ENCODE peak calls at places on chromosome 4, in seven cellular contexts. One of them, this sample, is unnamed.
A peak's percentile ranks its signal among the peaks of the same experiment; 100 is the strongest.

GRCh38 chr4:163693211-163693610 is 198.7 kb downstream of the TMA16 start:
- DNase-seq in iPS DF 6.9: no peak
- DNase-seq in activated CD4-positive, alpha-beta T cell treated with anti-CD3 and anti-CD28 coated beads, Interleukin-2, amount 10 ng/mL, durations not matched to agents 7 days and 5 days: no peak
- DNase-seq in HCEC 1CT: peak; percentile 54
- DNase-seq in fibroblast of the aortic adventitia: peak; percentile 8
- DNase-seq in tibial nerve: no peak
- DNase-seq in GM23338: no peak
- DNase-seq in this sample: no peak

GRCh38 chr4:98577956-98578355 is 80.5 kb downstream of the TSPAN5 start:
- DNase-seq in fibroblast of the aortic adventitia: peak; percentile 41
- DNase-seq in tibial nerve: no peak
- DNase-seq in GM23338: no peak
- DNase-seq in activated CD4-positive, alpha-beta T cell treated with anti-CD3 and anti-CD28 coated beads, Interleukin-2, amount 10 ng/mL, durations not matched to agents 7 days and 5 days: no peak
- DNase-seq in iPS DF 6.9: no peak
- DNase-seq in HCEC 1CT: no peak
- DNase-seq in this sample: no peak

GRCh38 chr4:172725581-172725980 is 443.0 kb upstream of the GALNT7 start:
- DNase-seq in tibial nerve: no peak
- DNase-seq in iPS DF 6.9: no peak
- DNase-seq in fibroblast of the aortic adventitia: peak; percentile 41
- DNase-seq in GM23338: no peak
- DNase-seq in HCEC 1CT: peak; percentile 58
- DNase-seq in activated CD4-positive, alpha-beta T cell treated with anti-CD3 and anti-CD28 coated beads, Interleukin-2, amount 10 ng/mL, durations not matched to agents 7 days and 5 days: no peak
- DNase-seq in this sample: no peak

GRCh38 chr4:10105421-10105820 is 11.2 kb downstream of the WDR1 start:
- DNase-seq in iPS DF 6.9: no peak
- DNase-seq in tibial nerve: no peak
- DNase-seq in GM23338: no peak
- DNase-seq in activated CD4-positive, alpha-beta T cell treated with anti-CD3 and anti-CD28 coated beads, Interleukin-2, amount 10 ng/mL, durations not matched to agents 7 days and 5 days: no peak
- DNase-seq in HCEC 1CT: no peak
- DNase-seq in fibroblast of the aortic adventitia: no peak
- DNase-seq in this sample: no peak

GRCh38 chr4:140152015-140152703 is 1.8 kb downstream of the MAML3 start:
- DNase-seq in GM23338: peak; percentile 79
- DNase-seq in HCEC 1CT: peak; percentile 21
- DNase-seq in tibial nerve: peak; percentile 31
- DNase-seq in iPS DF 6.9: no peak
- DNase-seq in activated CD4-positive, alpha-beta T cell treated with anti-CD3 and anti-CD28 coated beads, Interleukin-2, amount 10 ng/mL, durations not matched to agents 7 days and 5 days: peak; percentile 77
- DNase-seq in fibroblast of the aortic adventitia: no peak
- DNase-seq in this sample: no peak

GRCh38 chr4:83282049-83282535 is 2.5 kb downstream of the COQ2 start:
- DNase-seq in tibial nerve: peak; percentile 87
- DNase-seq in HCEC 1CT: peak; percentile 30
- DNase-seq in iPS DF 6.9: no peak
- DNase-seq in GM23338: peak; percentile 64
- DNase-seq in activated CD4-positive, alpha-beta T cell treated with anti-CD3 and anti-CD28 coated beads, Interleukin-2, amount 10 ng/mL, durations not matched to agents 7 days and 5 days: peak; percentile 85
- DNase-seq in fibroblast of the aortic adventitia: peak; percentile 80
- DNase-seq in this sample: peak; percentile 61

GRCh38 chr4:21205821-21206531 is 505.7 kb downstream of the PACRGL start:
- DNase-seq in HCEC 1CT: no peak
- DNase-seq in GM23338: peak; percentile 7
- DNase-seq in tibial nerve: no peak
- DNase-seq in iPS DF 6.9: no peak
- DNase-seq in fibroblast of the aortic adventitia: no peak
- DNase-seq in activated CD4-positive, alpha-beta T cell treated with anti-CD3 and anti-CD28 coated beads, Interleukin-2, amount 10 ng/mL, durations not matched to agents 7 days and 5 days: no peak
- DNase-seq in this sample: no peak

GRCh38 chr4:177251237-177251636 is 58.4 kb upstream of the NEIL3 start:
- DNase-seq in fibroblast of the aortic adventitia: no peak
- DNase-seq in tibial nerve: no peak
- DNase-seq in HCEC 1CT: no peak
- DNase-seq in iPS DF 6.9: no peak
- DNase-seq in GM23338: no peak
- DNase-seq in activated CD4-positive, alpha-beta T cell treated with anti-CD3 and anti-CD28 coated beads, Interleukin-2, amount 10 ng/mL, durations not matched to agents 7 days and 5 days: peak; percentile 31
- DNase-seq in this sample: no peak

GRCh38 chr4:149751174-149751573 is 64.5 kb downstream of the IQCM start:
- DNase-seq in iPS DF 6.9: no peak
- DNase-seq in tibial nerve: no peak
- DNase-seq in GM23338: no peak
- DNase-seq in activated CD4-positive, alpha-beta T cell treated with anti-CD3 and anti-CD28 coated beads, Interleukin-2, amount 10 ng/mL, durations not matched to agents 7 days and 5 days: no peak
- DNase-seq in HCEC 1CT: no peak
- DNase-seq in fibroblast of the aortic adventitia: no peak
- DNase-seq in this sample: no peak

GRCh38 chr4:8182858-8183725 is 16.0 kb upstream of the SH3TC1 start:
- DNase-seq in fibroblast of the aortic adventitia: peak; percentile 87
- DNase-seq in iPS DF 6.9: no peak
- DNase-seq in GM23338: no peak
- DNase-seq in HCEC 1CT: peak; percentile 67
- DNase-seq in activated CD4-positive, alpha-beta T cell treated with anti-CD3 and anti-CD28 coated beads, Interleukin-2, amount 10 ng/mL, durations not matched to agents 7 days and 5 days: no peak
- DNase-seq in tibial nerve: peak; percentile 87
- DNase-seq in this sample: peak; percentile 97

GRCh38 chr4:122712782-122713181 is 19.7 kb upstream of the BBS12 start:
- DNase-seq in fibroblast of the aortic adventitia: no peak
- DNase-seq in iPS DF 6.9: no peak
- DNase-seq in activated CD4-positive, alpha-beta T cell treated with anti-CD3 and anti-CD28 coated beads, Interleukin-2, amount 10 ng/mL, durations not matched to agents 7 days and 5 days: no peak
- DNase-seq in GM23338: no peak
- DNase-seq in HCEC 1CT: peak; percentile 23
- DNase-seq in tibial nerve: no peak
- DNase-seq in this sample: no peak

GRCh38 chr4:186105721-186106335 is 1.3 kb downstream of the FAM149A start:
- DNase-seq in fibroblast of the aortic adventitia: peak; percentile 3
- DNase-seq in GM23338: peak; percentile 35
- DNase-seq in tibial nerve: no peak
- DNase-seq in activated CD4-positive, alpha-beta T cell treated with anti-CD3 and anti-CD28 coated beads, Interleukin-2, amount 10 ng/mL, durations not matched to agents 7 days and 5 days: no peak
- DNase-seq in HCEC 1CT: no peak
- DNase-seq in iPS DF 6.9: no peak
- DNase-seq in this sample: no peak

GRCh38 chr4:15778191-15778741 is at the start of gene CD38:
- DNase-seq in tibial nerve: no peak
- DNase-seq in activated CD4-positive, alpha-beta T cell treated with anti-CD3 and anti-CD28 coated beads, Interleukin-2, amount 10 ng/mL, durations not matched to agents 7 days and 5 days: peak; percentile 75
- DNase-seq in GM23338: peak; percentile 64
- DNase-seq in HCEC 1CT: no peak
- DNase-seq in iPS DF 6.9: no peak
- DNase-seq in fibroblast of the aortic adventitia: no peak
- DNase-seq in this sample: no peak

GRCh38 chr4:76982638-76983579 is 33.4 kb downstream of the SEPTIN11 start:
- DNase-seq in iPS DF 6.9: no peak
- DNase-seq in tibial nerve: no peak
- DNase-seq in activated CD4-positive, alpha-beta T cell treated with anti-CD3 and anti-CD28 coated beads, Interleukin-2, amount 10 ng/mL, durations not matched to agents 7 days and 5 days: no peak
- DNase-seq in fibroblast of the aortic adventitia: peak; percentile 73
- DNase-seq in HCEC 1CT: no peak
- DNase-seq in GM23338: no peak
- DNase-seq in this sample: no peak

GRCh38 chr4:74444891-74445642 is at the start of gene AREG:
- DNase-seq in activated CD4-positive, alpha-beta T cell treated with anti-CD3 and anti-CD28 coated beads, Interleukin-2, amount 10 ng/mL, durations not matched to agents 7 days and 5 days: peak; percentile 85
- DNase-seq in HCEC 1CT: peak; percentile 41
- DNase-seq in fibroblast of the aortic adventitia: peak; percentile 47
- DNase-seq in GM23338: peak; percentile 90
- DNase-seq in tibial nerve: peak; percentile 55
- DNase-seq in iPS DF 6.9: no peak
- DNase-seq in this sample: peak; percentile 48

GRCh38 chr4:41176357-41176756 is 38.0 kb downstream of the APBB2 start:
- DNase-seq in tibial nerve: no peak
- DNase-seq in activated CD4-positive, alpha-beta T cell treated with anti-CD3 and anti-CD28 coated beads, Interleukin-2, amount 10 ng/mL, durations not matched to agents 7 days and 5 days: no peak
- DNase-seq in GM23338: no peak
- DNase-seq in iPS DF 6.9: no peak
- DNase-seq in HCEC 1CT: peak; percentile 69
- DNase-seq in fibroblast of the aortic adventitia: peak; percentile 83
- DNase-seq in this sample: no peak

GRCh38 chr4:38058186-38058585 is 98.0 kb downstream of the PTTG2 start:
- DNase-seq in iPS DF 6.9: no peak
- DNase-seq in fibroblast of the aortic adventitia: no peak
- DNase-seq in tibial nerve: no peak
- DNase-seq in HCEC 1CT: no peak
- DNase-seq in activated CD4-positive, alpha-beta T cell treated with anti-CD3 and anti-CD28 coated beads, Interleukin-2, amount 10 ng/mL, durations not matched to agents 7 days and 5 days: no peak
- DNase-seq in GM23338: no peak
- DNase-seq in this sample: no peak

GRCh38 chr4:80931645-80932215 is 98.8 kb upstream of the BMP3 start:
- DNase-seq in fibroblast of the aortic adventitia: peak; percentile 51
- DNase-seq in tibial nerve: no peak
- DNase-seq in iPS DF 6.9: no peak
- DNase-seq in GM23338: no peak
- DNase-seq in HCEC 1CT: no peak
- DNase-seq in activated CD4-positive, alpha-beta T cell treated with anti-CD3 and anti-CD28 coated beads, Interleukin-2, amount 10 ng/mL, durations not matched to agents 7 days and 5 days: no peak
- DNase-seq in this sample: no peak

GRCh38 chr4:169117591-169118081 is 107.6 kb upstream of the CBR4 start:
- DNase-seq in iPS DF 6.9: no peak
- DNase-seq in GM23338: no peak
- DNase-seq in HCEC 1CT: peak; percentile 50
- DNase-seq in activated CD4-positive, alpha-beta T cell treated with anti-CD3 and anti-CD28 coated beads, Interleukin-2, amount 10 ng/mL, durations not matched to agents 7 days and 5 days: no peak
- DNase-seq in tibial nerve: no peak
- DNase-seq in fibroblast of the aortic adventitia: peak; percentile 91
- DNase-seq in this sample: peak; percentile 67

GRCh38 chr4:139913398-139913990 is 240.5 kb downstream of the MAML3 start:
- DNase-seq in activated CD4-positive, alpha-beta T cell treated with anti-CD3 and anti-CD28 coated beads, Interleukin-2, amount 10 ng/mL, durations not matched to agents 7 days and 5 days: no peak
- DNase-seq in iPS DF 6.9: no peak
- DNase-seq in tibial nerve: no peak
- DNase-seq in GM23338: no peak
- DNase-seq in fibroblast of the aortic adventitia: peak; percentile 56
- DNase-seq in HCEC 1CT: no peak
- DNase-seq in this sample: no peak

GRCh38 chr4:121885115-121885514 is 14.8 kb upstream of the BBS7 start:
- DNase-seq in tibial nerve: no peak
- DNase-seq in activated CD4-positive, alpha-beta T cell treated with anti-CD3 and anti-CD28 coated beads, Interleukin-2, amount 10 ng/mL, durations not matched to agents 7 days and 5 days: no peak
- DNase-seq in fibroblast of the aortic adventitia: no peak
- DNase-seq in iPS DF 6.9: no peak
- DNase-seq in GM23338: no peak
- DNase-seq in HCEC 1CT: no peak
- DNase-seq in this sample: no peak

GRCh38 chr4:38084984-38085383 is 124.8 kb downstream of the PTTG2 start:
- DNase-seq in GM23338: no peak
- DNase-seq in fibroblast of the aortic adventitia: peak; percentile 70
- DNase-seq in iPS DF 6.9: no peak
- DNase-seq in activated CD4-positive, alpha-beta T cell treated with anti-CD3 and anti-CD28 coated beads, Interleukin-2, amount 10 ng/mL, durations not matched to agents 7 days and 5 days: no peak
- DNase-seq in tibial nerve: no peak
- DNase-seq in HCEC 1CT: no peak
- DNase-seq in this sample: no peak

GRCh38 chr4:175833574-175834350 is 21.7 kb upstream of the GPM6A start:
- DNase-seq in fibroblast of the aortic adventitia: no peak
- DNase-seq in tibial nerve: no peak
- DNase-seq in HCEC 1CT: no peak
- DNase-seq in iPS DF 6.9: no peak
- DNase-seq in GM23338: peak; percentile 7
- DNase-seq in activated CD4-positive, alpha-beta T cell treated with anti-CD3 and anti-CD28 coated beads, Interleukin-2, amount 10 ng/mL, durations not matched to agents 7 days and 5 days: no peak
- DNase-seq in this sample: no peak

GRCh38 chr4:80305466-80305865 is 30.1 kb upstream of the CFAP299 start:
- DNase-seq in GM23338: no peak
- DNase-seq in tibial nerve: no peak
- DNase-seq in HCEC 1CT: peak; percentile 75
- DNase-seq in fibroblast of the aortic adventitia: peak; percentile 57
- DNase-seq in activated CD4-positive, alpha-beta T cell treated with anti-CD3 and anti-CD28 coated beads, Interleukin-2, amount 10 ng/mL, durations not matched to agents 7 days and 5 days: no peak
- DNase-seq in iPS DF 6.9: no peak
- DNase-seq in this sample: no peak

GRCh38 chr4:146099585-146099984 is 75.9 kb upstream of the LSM6 start:
- DNase-seq in iPS DF 6.9: no peak
- DNase-seq in activated CD4-positive, alpha-beta T cell treated with anti-CD3 and anti-CD28 coated beads, Interleukin-2, amount 10 ng/mL, durations not matched to agents 7 days and 5 days: no peak
- DNase-seq in tibial nerve: no peak
- DNase-seq in GM23338: no peak
- DNase-seq in fibroblast of the aortic adventitia: no peak
- DNase-seq in HCEC 1CT: no peak
- DNase-seq in this sample: no peak

GRCh38 chr4:163195247-163195765 is 28.6 kb upstream of the NAF1 start:
- DNase-seq in fibroblast of the aortic adventitia: no peak
- DNase-seq in HCEC 1CT: no peak
- DNase-seq in GM23338: no peak
- DNase-seq in tibial nerve: no peak
- DNase-seq in iPS DF 6.9: no peak
- DNase-seq in activated CD4-positive, alpha-beta T cell treated with anti-CD3 and anti-CD28 coated beads, Interleukin-2, amount 10 ng/mL, durations not matched to agents 7 days and 5 days: no peak
- DNase-seq in this sample: no peak

GRCh38 chr4:26452565-26453531 is 37.4 kb downstream of the CCKAR start:
- DNase-seq in GM23338: peak; percentile 59
- DNase-seq in fibroblast of the aortic adventitia: no peak
- DNase-seq in HCEC 1CT: no peak
- DNase-seq in activated CD4-positive, alpha-beta T cell treated with anti-CD3 and anti-CD28 coated beads, Interleukin-2, amount 10 ng/mL, durations not matched to agents 7 days and 5 days: no peak
- DNase-seq in tibial nerve: no peak
- DNase-seq in iPS DF 6.9: no peak
- DNase-seq in this sample: no peak

GRCh38 chr4:184039963-184040383 is 134.9 kb downstream of the STOX2 start:
- DNase-seq in activated CD4-positive, alpha-beta T cell treated with anti-CD3 and anti-CD28 coated beads, Interleukin-2, amount 10 ng/mL, durations not matched to agents 7 days and 5 days: no peak
- DNase-seq in HCEC 1CT: no peak
- DNase-seq in iPS DF 6.9: no peak
- DNase-seq in GM23338: peak; percentile 62
- DNase-seq in tibial nerve: no peak
- DNase-seq in fibroblast of the aortic adventitia: no peak
- DNase-seq in this sample: no peak